ENCODE peak calls at places on chromosomes 11 and 22, in eight cellular contexts. U is astrocyte of the cerebellum, O is transverse colon, Q is AG10803, T is heart right ventricle, X is BJ, Y is spleen, W is psoas muscle. R is an unnamed sample.

GRCh38 chr11:104522123-104522522 is 358.2 kb upstream of the PDGFD start:
- DNase-seq in U (no peak), X (no peak), W (no peak), Y (no peak), T (no peak), O (no peak), Q (no peak), R (no peak)

GRCh38 chr11:3824714-3825472 is 15.9 kb downstream of the RHOG start:
- DNase-seq in Y (peak; percentile 90), T (peak; percentile 58), Q (no peak), W (peak; percentile 62), O (peak; percentile 74), U (no peak), X (no peak), R (no peak)

GRCh38 chr11:8501838-8502237 is 92.2 kb downstream of the STK33 start:
- DNase-seq in Y (no peak), Q (no peak), X (no peak), W (no peak), O (no peak), U (no peak), T (no peak), R (no peak)

GRCh38 chr11:65589444-65590239 is 6.0 kb downstream of the KCNK7 start:
- DNase-seq in T (no peak), W (no peak), X (no peak), Q (no peak), O (peak; percentile 25), Y (peak; percentile 85), U (no peak), R (no peak)

GRCh38 chr11:130580372-130580771 is 131.9 kb downstream of the ADAMTS15 start:
- DNase-seq in Q (peak; percentile 90), W (no peak), T (no peak), Y (no peak), O (no peak), U (peak; percentile 77), X (peak; percentile 65), R (no peak)

GRCh38 chr11:36235750-36236149 is 53.5 kb downstream of the COMMD9 start:
- DNase-seq in U (no peak), Y (no peak), Q (no peak), T (no peak), X (no peak), O (no peak), W (no peak), R (no peak)

GRCh38 chr22:20056161-20056560 is 23.9 kb upstream of the DGCR8 start:
- DNase-seq in Y (no peak), U (no peak), X (no peak), O (no peak), Q (no peak), W (no peak), T (no peak), R (no peak)

GRCh38 chr11:83008581-83008923 is 63.1 kb downstream of the RAB30 start:
- DNase-seq in Y (no peak), X (no peak), Q (peak; percentile 57), U (no peak), W (no peak), T (no peak), O (no peak), R (no peak)

GRCh38 chr22:17845340-17845739 is 71.1 kb upstream of the BID start:
- DNase-seq in T (no peak), O (no peak), X (no peak), U (no peak), W (no peak), Y (no peak), Q (no peak), R (no peak)

GRCh38 chr11:47941907-47942558 is 38.3 kb upstream of the PTPRJ start:
- DNase-seq in T (no peak), U (no peak), X (no peak), Q (no peak), Y (no peak), O (no peak), W (no peak), R (no peak)

GRCh38 chr11:78000193-78000592 is 5.7 kb upstream of the INTS4 start:
- DNase-seq in Q (peak; percentile 73), W (no peak), U (peak; percentile 70), O (peak; percentile 23), Y (no peak), X (no peak), T (peak; percentile 25), R (peak; percentile 52)

GRCh38 chr11:88206746-88207145 is 31.5 kb upstream of the RAB38 start:
- DNase-seq in U (no peak), O (no peak), T (no peak), Q (peak; percentile 24), Y (no peak), X (peak; percentile 1), W (no peak), R (no peak)

GRCh38 chr22:37816543-37817180 is 6.5 kb upstream of the GALR3 start:
- DNase-seq in Q (no peak), U (no peak), T (no peak), O (no peak), Y (no peak), W (no peak), X (no peak), R (no peak)

GRCh38 chr11:12219732-12220131 is 109.3 kb downstream of the MICAL2 start:
- DNase-seq in U (peak; percentile 19), Q (no peak), Y (no peak), O (no peak), W (no peak), X (no peak), T (no peak), R (peak; percentile 25)

GRCh38 chr11:45254070-45254469 is 32.1 kb downstream of the SYT13 start:
- DNase-seq in T (no peak), O (no peak), X (no peak), W (no peak), Q (no peak), U (no peak), Y (no peak), R (no peak)

GRCh38 chr11:125902315-125902926 is 585 bp downstream of the PUS3 start:
- DNase-seq in Y (no peak), Q (no peak), O (no peak), W (no peak), X (no peak), U (no peak), T (no peak), R (no peak)

GRCh38 chr22:28051091-28051786 is 132.2 kb upstream of the PITPNB start:
- DNase-seq in T (no peak), Y (no peak), X (no peak), U (no peak), W (no peak), Q (no peak), O (no peak), R (no peak)

GRCh38 chr11:128711136-128711535 is 17.3 kb downstream of the FLI1 start:
- DNase-seq in X (peak; percentile 54), U (no peak), T (no peak), O (no peak), W (no peak), Q (peak; percentile 81), Y (no peak), R (no peak)

GRCh38 chr11:128705124-128705920 is 11.4 kb downstream of the FLI1 start:
- DNase-seq in X (no peak), Y (no peak), T (no peak), W (no peak), U (no peak), O (no peak), Q (no peak), R (no peak)

GRCh38 chr11:128707671-128708070 is 13.8 kb downstream of the FLI1 start:
- DNase-seq in W (no peak), X (peak; percentile 74), Y (no peak), Q (peak; percentile 87), U (no peak), O (no peak), T (no peak), R (no peak)

GRCh38 chr11:128708660-128709059 is 14.8 kb downstream of the FLI1 start:
- DNase-seq in Q (no peak), U (no peak), X (no peak), Y (no peak), O (no peak), T (no peak), W (no peak), R (no peak)

DNA sequence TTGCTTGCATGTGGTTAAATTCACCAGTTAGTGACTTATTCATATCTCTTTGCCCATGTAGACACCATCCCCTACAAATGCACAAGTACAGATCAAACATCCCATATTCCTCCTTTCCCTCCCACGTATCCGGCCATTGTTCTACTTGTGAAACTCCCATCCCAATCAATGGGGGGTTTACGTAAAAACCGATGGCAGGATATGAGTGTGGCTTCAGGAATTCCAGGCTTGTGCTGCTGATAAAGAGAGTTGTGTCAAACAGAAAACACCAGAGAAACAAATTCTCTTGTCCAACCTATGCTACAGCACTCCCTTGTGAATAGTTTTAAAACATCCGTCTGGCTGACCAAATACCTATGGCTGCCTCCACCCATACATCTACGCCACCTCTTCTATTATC is 15.5 kb downstream of the FLI1 start:
- DNase-seq in U (peak; percentile 95), Y (no peak), X (peak; percentile 61), O (no peak), Q (peak; percentile 94), W (no peak), T (peak; percentile 85), R (peak; percentile 49)
- TF ChIP-seq CTCF in U (no peak), Y (no peak), X (no peak), O (no peak), Q (peak; percentile 15), W (no peak), T (no peak), R (no peak)

DNA sequence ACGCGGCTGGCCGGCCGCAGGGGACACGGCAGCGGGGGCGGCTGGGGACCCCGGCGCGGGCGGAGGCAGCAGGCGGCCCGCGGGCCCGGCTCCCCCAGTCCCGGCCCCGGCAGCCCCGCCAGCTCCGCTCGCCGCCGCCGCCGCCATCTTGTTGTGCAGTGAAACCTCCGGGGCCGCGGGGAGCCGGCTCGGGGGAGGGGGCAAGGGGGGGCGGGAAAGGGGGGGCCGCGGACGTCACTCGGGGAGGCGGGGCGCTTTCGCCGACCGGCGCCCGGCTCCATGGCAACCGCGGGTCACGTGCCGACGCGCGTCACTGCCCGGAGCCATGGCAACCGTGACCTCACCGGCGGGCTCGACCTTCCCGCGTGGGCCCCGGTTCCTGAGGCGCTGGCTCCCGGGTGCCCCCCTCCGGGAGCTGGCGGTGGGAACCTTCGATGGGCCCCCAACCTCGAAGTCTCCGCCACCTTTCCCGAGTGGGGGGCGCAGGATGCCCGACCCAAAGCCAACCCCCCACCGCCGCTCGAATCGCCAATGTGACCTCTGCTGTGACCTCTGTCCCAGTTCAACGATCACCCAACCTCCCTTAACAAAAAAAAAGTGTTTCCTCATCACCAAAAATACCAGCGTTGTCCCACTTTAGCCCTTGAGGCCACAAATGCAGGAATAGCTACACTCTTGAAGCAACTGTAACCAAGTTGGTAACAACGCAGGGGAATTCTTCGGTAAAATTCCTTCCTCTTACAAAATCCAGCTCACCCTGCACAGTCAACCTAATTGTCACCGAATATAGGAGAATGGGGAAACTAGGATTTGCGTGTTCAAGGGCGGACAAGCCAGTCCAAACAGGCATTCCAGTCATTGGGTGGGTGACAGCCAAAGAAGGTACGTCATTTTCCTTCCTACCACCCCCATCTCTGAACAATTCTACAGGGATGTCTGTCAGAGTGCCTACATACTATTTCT is at the start of gene SIK3:
- DNase-seq in X (peak; percentile 45), U (peak; percentile 78), T (peak; percentile 94), W (peak; percentile 95), Y (peak; percentile 97), O (peak; percentile 96), Q (peak; percentile 91), R (peak; percentile 81)
- TF ChIP-seq CTCF in X (peak; percentile 48), U (peak; percentile 58), T (peak; percentile 50), W (peak; percentile 39), Y (peak; percentile 51), O (peak; percentile 35), Q (no peak), R (peak; percentile 50)

GRCh38 chr11:6099577-6099976 is 7.9 kb upstream of the OR56B4 start:
- DNase-seq in O (no peak), Y (no peak), U (no peak), Q (no peak), T (no peak), X (no peak), W (no peak), R (no peak)
- TF ChIP-seq CTCF in O (no peak), Y (no peak), U (no peak), Q (no peak), T (no peak), X (no peak), W (no peak), R (no peak)

GRCh38 chr11:102061276-102061675 is 14.0 kb downstream of the CFAP300 start:
- DNase-seq in T (no peak), O (no peak), Q (no peak), Y (no peak), X (no peak), U (no peak), W (no peak), R (no peak)
- TF ChIP-seq CTCF in T (peak; percentile 33), O (no peak), Q (no peak), Y (no peak), X (no peak), U (peak; percentile 27), W (peak; percentile 36), R (peak; percentile 3)